ENCODE peak calls at places on chromosomes 7 and 10, in four cellular contexts. X, C, J and M are unnamed samples.

GRCh38 chr7:43204081-43204480 is 91.6 kb downstream of the HECW1 start:
- DNase-seq in X (peak; percentile 66), C (no peak), J (no peak), M (no peak)

GRCh38 chr10:72612203-72612826 is 13.6 kb downstream of the MICU1 start:
- DNase-seq in X (peak; percentile 4), C (no peak), J (peak; percentile 13), M (no peak)

GRCh38 chr7:145168879-145169278 is 333.0 kb upstream of the TPK1 start:
- DNase-seq in X (no peak), C (no peak), J (no peak), M (no peak)

GRCh38 chr10:112672706-112673105 is 225.7 kb downstream of the VTI1A start:
- DNase-seq in X (peak; percentile 10), C (no peak), J (no peak), M (no peak)

GRCh38 chr10:35372329-35372728 is 36.0 kb downstream of the CCNY start:
- DNase-seq in X (peak; percentile 100), C (no peak), J (no peak), M (no peak)

GRCh38 chr10:74855027-74855426 is 28.6 kb downstream of the KAT6B start:
- DNase-seq in X (no peak), C (no peak), J (peak; percentile 19), M (no peak)

GRCh38 chr10:5585517-5586222 is 60.9 kb downstream of the CALML3 start:
- DNase-seq in X (peak; percentile 55), C (no peak), J (no peak), M (no peak)

GRCh38 chr7:130276796-130277762 is 10.4 kb downstream of the CPA2 start:
- DNase-seq in X (peak; percentile 40), C (no peak), J (no peak), M (no peak)

GRCh38 chr7:152354061-152354460 is 81.7 kb downstream of the KMT2C start:
- DNase-seq in X (no peak), C (no peak), J (no peak), M (no peak)

GRCh38 chr7:94277236-94277635 is 117.5 kb upstream of the COL1A2 start:
- DNase-seq in X (no peak), C (no peak), J (no peak), M (no peak)

GRCh38 chr10:117596666-117597065 is 54.1 kb downstream of the EMX2 start:
- DNase-seq in X (peak; percentile 39), C (no peak), J (no peak), M (no peak)

GRCh38 chr7:98569606-98570337 is 47.3 kb upstream of the NPTX2 start:
- DNase-seq in X (peak; percentile 49), C (no peak), J (no peak), M (no peak)

GRCh38 chr7:23044581-23044980 is 30.7 kb upstream of the HYCC1 start:
- DNase-seq in X (no peak), C (no peak), J (no peak), M (no peak)

GRCh38 chr7:158432369-158433270 is 155.0 kb downstream of the PTPRN2 start:
- DNase-seq in X (peak; percentile 90), C (no peak), J (peak; percentile 22), M (no peak)

GRCh38 chr10:10726101-10726500 is 291.6 kb upstream of the CELF2 start:
- DNase-seq in X (no peak), C (no peak), J (no peak), M (no peak)

GRCh38 chr10:44571701-44572100 is 186.8 kb upstream of the CXCL12 start:
- DNase-seq in X (peak; percentile 48), C (no peak), J (no peak), M (no peak)

GRCh38 chr10:97325754-97326153 is 6.7 kb downstream of the FRAT1 start:
- DNase-seq in X (no peak), C (no peak), J (no peak), M (no peak)

GRCh38 chr10:87500646-87501048 is 4.0 kb upstream of the MINPP1 start:
- DNase-seq in X (no peak), C (no peak), J (no peak), M (no peak)

GRCh38 chr10:1369665-1370064 is 313.5 kb downstream of the WDR37 start:
- DNase-seq in X (no peak), C (no peak), J (no peak), M (no peak)

GRCh38 chr7:3757059-3757458 is 456.0 kb downstream of the SDK1 start:
- DNase-seq in X (no peak), C (no peak), J (no peak), M (no peak)

GRCh38 chr7:47738563-47739166 is 156.8 kb upstream of the TNS3 start:
- DNase-seq in X (no peak), C (no peak), J (no peak), M (no peak)

GRCh38 chr10:11042375-11042774 is 24.7 kb downstream of the CELF2 start:
- DNase-seq in X (no peak), C (no peak), J (no peak), M (no peak)

GRCh38 chr7:3649250-3649649 is 348.2 kb downstream of the SDK1 start:
- DNase-seq in X (peak; percentile 13), C (no peak), J (no peak), M (no peak)

GRCh38 chr7:36283711-36284130 is 105.9 kb upstream of the ANLN start:
- DNase-seq in X (no peak), C (no peak), J (no peak), M (peak; percentile 29)

GRCh38 chr7:13288516-13288915 is 601.1 kb downstream of the ARL4A start:
- DNase-seq in X (no peak), C (no peak), J (no peak), M (no peak)

GRCh38 chr7:13286916-13287315 is 599.5 kb downstream of the ARL4A start:
- DNase-seq in X (no peak), C (no peak), J (no peak), M (no peak)

GRCh38 chr7:13293264-13294002 is 606.0 kb downstream of the ARL4A start:
- DNase-seq in X (peak; percentile 43), C (no peak), J (no peak), M (no peak)

DNA sequence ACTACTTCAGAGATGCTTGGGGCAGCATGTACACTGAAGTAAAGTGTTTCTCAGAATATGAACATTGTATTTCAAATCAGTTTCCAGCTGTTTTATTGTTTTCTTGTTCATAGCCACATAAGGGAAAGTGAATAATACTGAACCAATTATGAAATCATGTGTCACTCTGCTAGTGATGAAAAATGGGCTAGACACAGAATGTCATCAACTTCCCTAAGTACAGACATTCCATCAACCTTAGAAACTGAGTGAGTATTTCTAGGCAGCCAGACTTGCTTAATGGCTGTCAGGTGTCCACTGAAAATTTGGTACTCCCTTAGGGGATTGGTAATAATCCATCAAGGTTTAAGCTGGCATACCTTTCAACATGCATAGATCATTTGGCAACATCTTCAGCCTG is 603.6 kb downstream of the ARL4A start:
- DNase-seq in X (peak; percentile 8), C (no peak), J (no peak), M (no peak)
- H3K27ac ChIP-seq in X (no peak overlapping the region), C (no peak overlapping the region), J (no peak overlapping the region), M (no peak overlapping the region)

GRCh38 chr7:110921478-110922210 is 169.3 kb upstream of the LRRN3 start:
- DNase-seq in X (no peak), C (no peak), J (no peak), M (no peak)
- H3K27ac ChIP-seq in X (no peak overlapping the region), C (no peak overlapping the region), J (no peak overlapping the region), M (no peak overlapping the region)

GRCh38 chr7:2643386-2644229 is 11.8 kb downstream of the TTYH3 start:
- DNase-seq in X (no peak), C (no peak), J (no peak), M (no peak)

GRCh38 chr7:2639151-2639993 is 7.6 kb downstream of the TTYH3 start:
- DNase-seq in X (no peak), C (no peak), J (no peak), M (no peak)

GRCh38 chr7:2640858-2641257 is 9.1 kb downstream of the TTYH3 start:
- DNase-seq in X (no peak), C (no peak), J (no peak), M (no peak)

GRCh38 chr7:2639994-2640830 is 8.4 kb downstream of the TTYH3 start:
- DNase-seq in X (no peak), C (no peak), J (no peak), M (no peak)

DNA sequence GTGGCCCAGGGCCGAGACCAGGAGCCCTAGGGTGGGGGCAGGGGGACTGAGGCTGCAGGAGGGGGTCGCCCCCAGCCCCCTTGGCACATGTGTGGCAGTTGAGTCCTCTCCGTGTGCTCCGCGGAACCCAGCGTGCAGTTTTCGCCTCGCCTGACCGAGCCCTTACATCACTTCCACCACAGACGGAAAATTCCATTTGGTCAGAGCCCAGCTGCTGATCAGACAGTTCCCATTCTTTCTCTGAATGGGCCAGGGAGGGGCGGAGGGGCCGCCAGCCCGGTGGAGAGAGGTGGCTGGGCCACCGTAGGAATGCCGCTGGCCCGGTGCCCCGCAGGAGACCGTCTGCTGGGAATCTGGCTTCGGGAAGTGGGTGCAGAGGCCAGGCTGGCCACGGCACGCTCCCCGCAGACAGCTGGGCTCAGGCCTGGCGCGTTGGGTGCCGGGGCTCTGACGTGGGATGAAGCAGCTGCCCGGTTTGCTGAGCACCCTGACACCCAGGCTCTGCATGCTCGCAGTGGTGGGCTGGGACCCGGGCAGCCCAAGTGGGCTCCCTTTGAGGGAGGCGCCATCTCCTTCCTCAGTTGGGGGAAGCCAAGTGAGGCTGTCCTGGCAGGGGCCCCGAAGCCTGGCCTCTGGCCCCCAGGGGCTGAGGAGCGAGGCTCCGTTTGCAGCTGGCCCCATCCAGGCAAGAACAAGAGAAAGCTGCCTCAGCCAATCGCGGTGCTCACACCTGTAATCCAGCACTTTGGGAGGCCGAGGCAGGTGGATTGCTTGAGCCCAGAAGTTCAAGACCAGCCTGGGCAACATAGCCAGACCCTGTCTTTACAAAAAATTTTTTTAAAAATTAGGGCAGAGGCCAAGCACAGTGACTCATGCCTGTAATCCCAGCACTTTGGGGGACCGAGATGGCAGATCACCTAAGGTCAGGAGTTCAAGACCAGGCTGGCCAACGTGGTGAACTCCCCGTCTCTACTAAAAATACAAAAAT is 9.9 kb downstream of the TTYH3 start:
- DNase-seq in X (no peak), C (no peak), J (no peak), M (no peak)
- H3K27ac ChIP-seq in X (no peak overlapping the region), C (no peak overlapping the region), J (no peak overlapping the region), M (no peak overlapping the region)

DNA sequence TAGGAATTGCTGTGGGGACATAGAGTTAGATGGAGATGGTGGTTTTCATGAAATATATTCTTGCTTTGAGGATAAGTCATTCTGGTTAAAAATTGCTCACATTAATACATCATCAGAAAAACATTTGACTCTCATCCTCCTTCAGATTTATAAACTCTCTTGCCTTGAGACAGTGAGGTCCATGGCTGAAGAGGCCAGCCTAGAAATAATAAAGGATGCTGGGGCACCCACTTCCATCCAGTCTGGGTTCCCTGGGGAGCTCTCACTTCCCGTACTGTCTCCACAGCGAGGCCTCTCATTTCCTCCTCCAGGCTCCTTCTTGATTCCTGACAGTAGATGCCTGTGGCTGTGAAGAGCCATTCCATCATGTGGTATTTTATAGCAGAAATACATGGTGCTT is 73.3 kb upstream of the PRKG1 start:
- DNase-seq in X (no peak), C (no peak), J (no peak), M (no peak)
- H3K27ac ChIP-seq in X (no peak overlapping the region), C (no peak overlapping the region), J (no peak overlapping the region), M (no peak overlapping the region)

GRCh38 chr10:57341294-57341693 is 926.4 kb downstream of the IPMK start:
- DNase-seq in X (no peak), C (no peak), J (no peak), M (no peak)

GRCh38 chr10:57338823-57339558 is 928.7 kb downstream of the IPMK start:
- DNase-seq in X (peak; percentile 86), C (no peak), J (no peak), M (no peak)

GRCh38 chr10:57333880-57334279 is 933.8 kb downstream of the IPMK start:
- DNase-seq in X (peak; percentile 33), C (no peak), J (no peak), M (no peak)

GRCh38 chr10:57336865-57337264 is 930.8 kb downstream of the IPMK start:
- DNase-seq in X (no peak), C (no peak), J (no peak), M (no peak)

GRCh38 chr10:57336339-57336738 is 931.4 kb downstream of the IPMK start:
- DNase-seq in X (no peak), C (no peak), J (no peak), M (no peak)
- H3K27ac ChIP-seq in X (no peak overlapping the region), C (no peak overlapping the region), J (no peak overlapping the region), M (no peak overlapping the region)